ENCODE peak calls at places on chromosomes 1 and 21, in four cellular contexts. R is nephron progenitor cell, G is GM06990, Z is heart left ventricle. E is an unnamed sample.

GRCh38 chr1:160800645-160801408 is 4.9 kb downstream of the LY9 start:
- DNase-seq in Z (no peak), G (no peak), R (no peak), E (no peak)

GRCh38 chr1:195462646-195463045 is 1145.6 kb downstream of the KCNT2 start:
- DNase-seq in R (no peak), G (no peak), Z (no peak), E (no peak)

GRCh38 chr1:25168193-25169071 is 63.9 kb downstream of the SYF2 start:
- DNase-seq in G (no peak), R (no peak), Z (no peak), E (no peak)

GRCh38 chr21:15301014-15301413 is 236.2 kb upstream of the NRIP1 start:
- DNase-seq in G (no peak), Z (peak), R (no peak), E (no peak)

GRCh38 chr1:99737016-99737415 is 29.4 kb downstream of the FRRS1 start:
- DNase-seq in G (no peak), R (peak), Z (no peak), E (no peak)

GRCh38 chr1:27557596-27558340 is 46.2 kb downstream of the AHDC1 start:
- DNase-seq in R (no peak), G (no peak), Z (no peak), E (no peak)

GRCh38 chr1:196142111-196142510 is 466.1 kb downstream of the KCNT2 start:
- DNase-seq in R (no peak), Z (no peak), G (no peak), E (no peak)

GRCh38 chr1:201551877-201552731 is 13.2 kb downstream of the NAV1 start:
- DNase-seq in R (no peak), Z (no peak), G (no peak), E (no peak)

GRCh38 chr1:160239582-160240299 is 22.6 kb downstream of the DCAF8 start:
- DNase-seq in G (no peak), Z (no peak), R (no peak), E (no peak)

GRCh38 chr1:33007190-33008050 is 29.3 kb downstream of the AK2 start:
- DNase-seq in R (no peak), Z (peak), G (no peak), E (no peak)

GRCh38 chr1:178031856-178032320 is 62.0 kb upstream of the RASAL2 start:
- DNase-seq in Z (peak), G (no peak), R (peak), E (peak)

GRCh38 chr21:42632336-42632751 is 21.1 kb upstream of the PDE9A start:
- DNase-seq in R (no peak), Z (peak), G (no peak), E (no peak)
- TF ChIP-seq CTCF in R (no peak), Z (no peak), G (no peak), E (no peak)

GRCh38 chr1:8354038-8354437 is 36.1 kb downstream of the SLC45A1 start:
- DNase-seq in G (no peak), Z (no peak), R (no peak), E (no peak)
- TF ChIP-seq CTCF in G (no peak), Z (no peak), R (no peak), E (no peak)

DNA sequence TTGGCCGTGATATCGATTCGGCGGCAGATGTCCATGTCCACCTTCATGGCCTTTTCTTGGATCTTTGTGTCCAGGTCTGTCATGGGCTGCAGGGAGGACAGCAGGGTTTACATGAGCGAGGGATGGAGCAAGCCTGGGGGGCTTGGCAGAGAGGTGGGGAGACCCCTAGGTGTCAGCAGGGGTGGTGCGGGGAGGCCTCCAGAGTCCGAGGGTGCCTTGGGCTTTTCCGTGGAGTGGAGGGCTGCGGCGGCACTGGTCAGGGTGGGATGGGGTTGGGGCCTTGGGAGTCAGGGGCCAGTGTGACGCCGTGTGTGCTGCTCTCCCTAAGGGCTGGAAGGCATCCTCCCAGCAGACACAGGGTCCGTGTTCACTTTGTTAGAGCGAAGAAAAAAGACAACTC is 16.1 kb upstream of the ALDH4A1 start:
- DNase-seq in R (no peak), G (no peak), Z (no peak), E (no peak)
- TF ChIP-seq CTCF in R (no peak), G (no peak), Z (no peak), E (no peak)

GRCh38 chr1:4655674-4656532 is 1.5 kb downstream of the AJAP1 start:
- DNase-seq in G (no peak), R (peak), Z (peak), E (peak)
- TF ChIP-seq CTCF in G (peak), R (peak), Z (peak), E (peak)

GRCh38 chr1:164930241-164930640 is 371.3 kb downstream of the PBX1 start:
- DNase-seq in G (no peak), R (no peak), Z (no peak), E (no peak)
- TF ChIP-seq CTCF in G (no peak), R (no peak), Z (no peak), E (no peak)

GRCh38 chr1:30845891-30846290 is 62.7 kb downstream of the SDC3 start:
- DNase-seq in Z (no peak), G (no peak), R (no peak), E (no peak)

GRCh38 chr1:30845237-30845636 is 63.3 kb downstream of the SDC3 start:
- DNase-seq in R (no peak), G (no peak), Z (no peak), E (no peak)

GRCh38 chr1:30846587-30846986 is 62.0 kb downstream of the SDC3 start:
- DNase-seq in Z (no peak), G (no peak), R (no peak), E (no peak)

GRCh38 chr1:30848130-30848529 is 60.4 kb downstream of the SDC3 start:
- DNase-seq in R (no peak), Z (no peak), G (no peak), E (no peak)

DNA sequence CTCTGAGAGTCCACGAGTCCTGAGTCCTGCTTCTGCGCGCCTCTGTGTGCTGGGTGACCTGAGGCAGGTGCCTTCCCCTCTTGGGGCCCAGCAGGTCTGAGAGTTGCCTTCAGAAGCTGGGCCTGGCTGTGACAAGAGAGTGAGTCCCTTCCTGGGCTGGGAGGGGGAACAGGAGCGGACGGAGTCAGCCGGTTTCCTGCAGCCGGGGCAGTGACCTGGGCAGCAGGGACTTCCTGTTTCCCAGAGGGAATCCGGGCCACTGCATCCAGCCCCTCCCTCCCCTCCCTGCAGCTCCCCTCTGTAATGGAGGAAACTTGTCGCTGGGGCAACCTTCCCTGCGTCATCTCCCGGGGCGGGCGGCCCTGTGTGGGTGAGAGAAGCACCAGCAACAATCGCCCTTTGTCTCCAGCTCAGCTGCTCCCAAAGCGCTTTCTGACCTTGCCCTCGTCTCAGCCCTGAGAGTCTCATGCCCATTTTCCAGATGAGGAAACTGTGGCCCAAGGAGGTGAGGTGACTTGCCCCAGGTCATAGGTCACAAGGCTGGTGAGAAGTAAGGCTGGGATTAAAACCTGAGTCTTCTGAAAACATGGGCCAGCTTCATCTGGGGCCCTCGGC is 61.1 kb downstream of the SDC3 start:
- DNase-seq in G (no peak), R (peak), Z (peak), E (no peak)
- TF ChIP-seq CTCF in G (no peak), R (no peak), Z (no peak), E (no peak)

GRCh38 chr1:111221633-111222286 is 5.8 kb upstream of the CHI3L2 start:
- DNase-seq in G (peak), Z (no peak), R (no peak), E (peak)

GRCh38 chr1:111220302-111220890 is 7.1 kb upstream of the CHI3L2 start:
- DNase-seq in R (no peak), Z (no peak), G (peak), E (no peak)

GRCh38 chr1:111221276-111221632 is 6.3 kb upstream of the CHI3L2 start:
- DNase-seq in G (no peak), R (no peak), Z (no peak), E (no peak)

GRCh38 chr1:111223126-111223443 is 4.4 kb upstream of the CHI3L2 start:
- DNase-seq in R (no peak), Z (no peak), G (no peak), E (no peak)

GRCh38 chr1:111222308-111223125 is 5.0 kb upstream of the CHI3L2 start:
- DNase-seq in Z (peak), G (peak), R (peak), E (peak)
- TF ChIP-seq CTCF in Z (peak), G (peak), R (peak), E (peak)

GRCh38 chr1:167060141-167061072 is 29.8 kb downstream of the GPA33 start:
- DNase-seq in G (no peak), Z (no peak), R (no peak), E (no peak)
- TF ChIP-seq CTCF in G (peak), Z (no peak), R (peak), E (no peak)

GRCh38 chr21:43929217-43929971 is 64.4 kb downstream of the AGPAT3 start:
- DNase-seq in Z (peak), R (no peak), G (no peak), E (no peak)
- TF ChIP-seq CTCF in Z (no peak), R (no peak), G (no peak), E (no peak)

GRCh38 chr1:40017951-40018575 is 22.5 kb upstream of the CAP1 start:
- DNase-seq in G (no peak), R (no peak), Z (no peak), E (no peak)
- TF ChIP-seq CTCF in G (no peak), R (no peak), Z (no peak), E (no peak)